ENCODE peak calls at places on chromosomes 4 and X, in six cellular contexts. L is PC-9, Q is uterus, U is neural crest cell, Z is mammary epithelial cell, G is GM12865. J is an unnamed sample.

GRCh38 chr4:7275490-7276154 is 83.3 kb downstream of the SORCS2 start:
- DNase-seq in L (peak; percentile 52), Q (no peak), U (no peak), Z (no peak), G (no peak), J (no peak)

GRCh38 chrX:119647552-119648420 is 41.6 kb upstream of the NKRF start:
- DNase-seq in L (no peak), Q (no peak), U (no peak), Z (no peak), G (peak; percentile 94), J (no peak)

GRCh38 chr4:100504086-100504874 is 13.5 kb downstream of the EMCN start:
- DNase-seq in L (no peak), Q (no peak), U (no peak), Z (no peak), G (no peak), J (peak; percentile 15)

GRCh38 chrX:136858007-136858756 is 22.3 kb downstream of the RBMX start:
- DNase-seq in L (no peak), Q (no peak), U (no peak), Z (no peak), G (no peak), J (no peak)

GRCh38 chrX:11758400-11759171 is 549 bp downstream of the MSL3 start:
- DNase-seq in L (peak; percentile 49), Q (peak; percentile 83), U (peak; percentile 74), Z (peak; percentile 69), G (peak; percentile 93), J (peak; percentile 90)

GRCh38 chrX:80098038-80098437 is 83.5 kb downstream of the TBX22 start:
- DNase-seq in L (no peak), Q (no peak), U (no peak), Z (no peak), G (no peak), J (no peak)

GRCh38 chr4:27011401-27011800 is 150.8 kb downstream of the STIM2 start:
- DNase-seq in L (peak; percentile 85), Q (no peak), U (no peak), Z (peak; percentile 14), G (no peak), J (no peak)

GRCh38 chrX:97401154-97401553 is 517.4 kb downstream of the RPA4 start:
- DNase-seq in L (no peak), Q (no peak), U (no peak), Z (no peak), G (peak; percentile 83), J (no peak)

GRCh38 chrX:67523932-67524331 is 19.9 kb upstream of the AR start:
- DNase-seq in L (no peak), Q (no peak), U (no peak), Z (no peak), G (no peak), J (no peak)

GRCh38 chrX:11109968-11110367 is 1.2 kb upstream of the HCCS start:
- DNase-seq in L (no peak), Q (no peak), U (no peak), Z (no peak), G (no peak), J (no peak)

GRCh38 chrX:153973127-153974002 is 811 bp downstream of the TMEM187 start:
- DNase-seq in L (peak; percentile 36), Q (no peak), U (no peak), Z (no peak), G (no peak), J (no peak)

GRCh38 chr4:127709456-127709855 is 20.7 kb upstream of the SLC25A31 start:
- DNase-seq in L (peak; percentile 56), Q (no peak), U (no peak), Z (peak; percentile 63), G (no peak), J (no peak)

GRCh38 chrX:132235488-132235887 is 16.2 kb upstream of the RAP2C start:
- DNase-seq in L (no peak), Q (no peak), U (no peak), Z (no peak), G (no peak), J (no peak)

GRCh38 chrX:153465691-153466380 is 4.5 kb downstream of the HAUS7 start:
- DNase-seq in L (no peak), Q (no peak), U (no peak), Z (no peak), G (no peak), J (no peak)

GRCh38 chrX:68909945-68910344 is 81.1 kb downstream of the EFNB1 start:
- DNase-seq in L (no peak), Q (no peak), U (no peak), Z (no peak), G (no peak), J (no peak)

GRCh38 chr4:166324321-166324720 is 451.3 kb downstream of the TLL1 start:
- DNase-seq in L (no peak), Q (no peak), U (peak; percentile 15), Z (peak; percentile 30), G (peak; percentile 53), J (peak; percentile 56)

GRCh38 chrX:80354966-80355465 is 65.2 kb upstream of the TENT5D start:
- DNase-seq in L (no peak), Q (no peak), U (no peak), Z (no peak), G (no peak), J (no peak)

GRCh38 chrX:41705680-41706374 is 17.1 kb downstream of the GPR34 start:
- DNase-seq in L (no peak), Q (no peak), U (no peak), Z (no peak), G (peak; percentile 73), J (no peak)
- TF ChIP-seq CTCF in L (no peak), Q (no peak), U (no peak), Z (no peak), G (no peak), J (no peak)

GRCh38 chr4:67545199-67545995 is at the start of gene CENPC:
- DNase-seq in L (peak; percentile 86), Q (peak; percentile 96), U (peak; percentile 89), Z (peak; percentile 96), G (peak; percentile 99), J (peak; percentile 97)

GRCh38 chr4:67550491-67551256 is 5.4 kb upstream of the CENPC start:
- DNase-seq in L (no peak), Q (no peak), U (no peak), Z (no peak), G (peak; percentile 72), J (no peak)

GRCh38 chr4:67546971-67547370 is 1.7 kb upstream of the CENPC start:
- DNase-seq in L (no peak), Q (no peak), U (no peak), Z (no peak), G (no peak), J (no peak)

GRCh38 chr4:67545996-67546356 is 673 bp upstream of the CENPC start:
- DNase-seq in L (no peak), Q (no peak), U (no peak), Z (no peak), G (peak; percentile 18), J (no peak)

DNA sequence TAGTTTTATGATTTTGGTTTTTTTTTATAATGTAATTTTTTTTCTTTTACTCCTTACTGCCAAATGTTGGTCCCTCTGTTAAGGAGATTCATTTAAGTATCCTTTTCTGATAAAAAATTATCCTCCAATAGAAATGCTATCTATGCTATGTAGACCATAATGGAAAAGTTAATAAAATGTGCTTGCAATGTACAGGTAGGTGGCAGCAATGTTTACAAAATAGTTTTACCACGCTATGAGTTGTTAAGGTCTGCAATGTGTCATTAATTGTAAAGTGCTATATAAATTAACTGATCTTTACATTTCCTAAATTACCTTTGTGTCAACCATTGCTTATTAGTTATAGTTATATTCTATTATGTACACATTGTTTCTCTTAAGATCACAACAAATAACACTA is 3.8 kb upstream of the CENPC start:
- DNase-seq in L (peak; percentile 35), Q (no peak), U (no peak), Z (peak; percentile 35), G (peak; percentile 67), J (no peak)
- TF ChIP-seq CTCF in L (peak; percentile 62), Q (no peak), U (peak; percentile 58), Z (peak; percentile 48), G (peak; percentile 41), J (no peak)

GRCh38 chr4:76095568-76095967 is 21.1 kb downstream of the ART3 start:
- DNase-seq in L (no peak), Q (no peak), U (no peak), Z (peak; percentile 68), G (no peak), J (no peak)
- TF ChIP-seq CTCF in L (no peak), Q (no peak), U (no peak), Z (peak; percentile 4), G (no peak), J (no peak)

DNA sequence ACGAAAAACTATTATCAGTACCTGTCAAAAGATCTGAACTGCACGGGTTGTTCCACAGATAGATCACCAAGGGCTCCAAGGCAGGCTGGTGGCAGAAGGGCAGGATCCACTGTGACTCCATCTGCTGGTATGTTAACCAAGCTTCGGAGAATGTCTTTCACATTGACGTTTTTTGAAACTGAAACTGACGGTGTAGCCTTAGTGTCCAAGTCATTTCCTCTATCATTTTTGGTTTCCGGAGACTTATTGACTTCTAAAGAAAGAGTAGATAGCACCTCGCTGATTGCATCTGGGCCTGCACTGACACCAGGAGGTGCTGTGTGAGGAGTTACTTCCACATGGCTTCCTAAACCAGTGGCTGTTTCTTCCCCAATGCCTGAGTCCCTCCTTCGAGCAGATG is 186.9 kb downstream of the LRBA start:
- DNase-seq in L (no peak), Q (no peak), U (no peak), Z (no peak), G (peak; percentile 89), J (no peak)
- TF ChIP-seq CTCF in L (no peak), Q (no peak), U (no peak), Z (no peak), G (peak; percentile 39), J (no peak)

GRCh38 chr4:186266699-186267467 is 894 bp downstream of the F11 start:
- DNase-seq in L (no peak), Q (no peak), U (peak; percentile 26), Z (no peak), G (no peak), J (peak; percentile 68)
- TF ChIP-seq CTCF in L (no peak), Q (no peak), U (no peak), Z (no peak), G (no peak), J (no peak)

DNA sequence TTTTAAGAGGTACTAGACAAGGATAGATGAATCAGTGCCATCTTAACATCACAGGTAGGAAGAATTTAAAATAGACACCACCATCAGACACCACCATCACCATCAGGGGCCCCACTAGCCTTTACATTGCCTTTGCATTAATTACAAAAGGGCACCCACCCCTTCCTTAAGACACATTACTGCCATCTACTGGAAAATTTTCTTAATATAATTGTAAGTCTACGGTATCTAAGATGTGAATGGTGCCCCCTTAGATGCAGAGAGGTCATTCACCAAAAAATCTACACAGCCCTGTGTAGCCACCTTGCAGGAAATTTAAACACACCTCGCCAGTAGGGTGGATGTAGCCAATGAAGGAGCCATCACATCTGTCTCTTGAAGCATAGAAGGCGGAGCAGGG is 184.1 kb downstream of the MID1IP1 start:
- DNase-seq in L (no peak), Q (no peak), U (no peak), Z (no peak), G (peak; percentile 41), J (no peak)
- TF ChIP-seq CTCF in L (no peak), Q (peak; percentile 14), U (no peak), Z (no peak), G (no peak), J (no peak)